ENCODE peak calls at places on chromosomes 3 and 15, in eight cellular contexts. Z, B, G, W, S, V, N and Y are unnamed samples.

GRCh38 chr15:68187559-68187958 is 17.6 kb downstream of the CALML4 start:
- DNase-seq in Z (peak; percentile 85), B (peak; percentile 50), G (peak; percentile 80), W (no peak), S (no peak), V (no peak), N (peak; percentile 79), Y (no peak)

GRCh38 chr15:85329561-85330421 is 50.6 kb upstream of the AKAP13 start:
- DNase-seq in Z (no peak), B (peak; percentile 47), G (peak; percentile 51), W (no peak), S (no peak), V (no peak), N (peak; percentile 64), Y (no peak)

GRCh38 chr3:183328164-183328563 is 75.1 kb downstream of the B3GNT5 start:
- DNase-seq in Z (no peak), B (no peak), G (no peak), W (no peak), S (no peak), V (no peak), N (no peak), Y (no peak)

GRCh38 chr3:182179631-182180030 is 467.9 kb downstream of the SOX2 start:
- DNase-seq in Z (no peak), B (no peak), G (no peak), W (no peak), S (no peak), V (no peak), N (no peak), Y (no peak)

GRCh38 chr3:193333229-193333628 is 45.3 kb downstream of the ATP13A5 start:
- DNase-seq in Z (no peak), B (no peak), G (no peak), W (no peak), S (no peak), V (no peak), N (no peak), Y (no peak)

GRCh38 chr15:49037546-49037940 is 8.7 kb downstream of the SECISBP2L start:
- DNase-seq in Z (no peak), B (no peak), G (no peak), W (no peak), S (no peak), V (no peak), N (no peak), Y (no peak)

GRCh38 chr15:42932833-42933515 is 12.4 kb upstream of the TTBK2 start:
- DNase-seq in Z (no peak), B (no peak), G (no peak), W (no peak), S (no peak), V (no peak), N (no peak), Y (no peak)

GRCh38 chr3:72335458-72336050 is 512.7 kb downstream of the SHQ1 start:
- DNase-seq in Z (no peak), B (no peak), G (no peak), W (no peak), S (no peak), V (no peak), N (no peak), Y (no peak)

GRCh38 chr3:113498221-113499005 is 16.5 kb downstream of the SPICE1 start:
- DNase-seq in Z (no peak), B (no peak), G (no peak), W (no peak), S (no peak), V (no peak), N (no peak), Y (no peak)

GRCh38 chr3:182921665-182922355 is 58.5 kb downstream of the DCUN1D1 start:
- DNase-seq in Z (no peak), B (no peak), G (no peak), W (no peak), S (peak; percentile 11), V (no peak), N (no peak), Y (no peak)

GRCh38 chr15:74193905-74194304 is 8.7 kb downstream of the STRA6 start:
- DNase-seq in Z (no peak), B (no peak), G (no peak), W (no peak), S (no peak), V (no peak), N (no peak), Y (no peak)

GRCh38 chr15:67785431-67785830 is 39.9 kb upstream of the SKOR1 start:
- DNase-seq in Z (no peak), B (no peak), G (no peak), W (no peak), S (no peak), V (no peak), N (no peak), Y (no peak)

GRCh38 chr15:98075441-98075840 is 114.9 kb downstream of the ARRDC4 start:
- DNase-seq in Z (no peak), B (no peak), G (no peak), W (no peak), S (no peak), V (no peak), N (no peak), Y (no peak)

GRCh38 chr3:134079111-134079531 is 49.4 kb upstream of the SLCO2A1 start:
- DNase-seq in Z (no peak), B (no peak), G (no peak), W (no peak), S (no peak), V (no peak), N (no peak), Y (no peak)

GRCh38 chr3:196144383-196145105 is 62.7 kb upstream of the TFRC start:
- DNase-seq in Z (no peak), B (no peak), G (no peak), W (no peak), S (peak; percentile 39), V (no peak), N (no peak), Y (no peak)

GRCh38 chr3:194766845-194767244 is 81.2 kb downstream of the FAM43A start:
- DNase-seq in Z (no peak), B (no peak), G (no peak), W (no peak), S (no peak), V (no peak), N (no peak), Y (no peak)

GRCh38 chr15:95923797-95924196 is 406.7 kb upstream of the NR2F2 start:
- DNase-seq in Z (no peak), B (no peak), G (no peak), W (no peak), S (no peak), V (no peak), N (no peak), Y (no peak)

GRCh38 chr3:121834079-121834730 is 655 bp downstream of the IQCB1 start:
- DNase-seq in Z (no peak), B (no peak), G (peak; percentile 23), W (no peak), S (peak; percentile 9), V (no peak), N (peak; percentile 30), Y (no peak)

GRCh38 chr15:39270976-39271375 is 309.9 kb upstream of the THBS1 start:
- DNase-seq in Z (no peak), B (no peak), G (no peak), W (no peak), S (peak; percentile 97), V (peak; percentile 22), N (no peak), Y (no peak)

GRCh38 chr3:171801738-171802600 is 8.3 kb downstream of the PLD1 start:
- DNase-seq in Z (no peak), B (no peak), G (no peak), W (no peak), S (peak; percentile 88), V (no peak), N (no peak), Y (no peak)

GRCh38 chr3:101972430-101973162 is 123.3 kb downstream of the NFKBIZ start:
- DNase-seq in Z (no peak), B (no peak), G (no peak), W (no peak), S (no peak), V (no peak), N (no peak), Y (no peak)

GRCh38 chr3:42090973-42091731 is at the start of gene TRAK1:
- DNase-seq in Z (peak; percentile 82), B (peak; percentile 44), G (no peak), W (no peak), S (peak; percentile 86), V (no peak), N (no peak), Y (no peak)

GRCh38 chr3:123660900-123661299 is 76.0 kb upstream of the HACD2 start:
- DNase-seq in Z (peak; percentile 98), B (peak; percentile 92), G (peak; percentile 91), W (peak; percentile 56), S (peak; percentile 92), V (no peak), N (peak; percentile 90), Y (peak; percentile 91)

GRCh38 chr15:34984884-34985630 is 3.0 kb downstream of the ZNF770 start:
- DNase-seq in Z (no peak), B (no peak), G (no peak), W (no peak), S (no peak), V (no peak), N (no peak), Y (peak; percentile 58)

GRCh38 chr3:95615592-95616310 is 1198.6 kb upstream of the EPHA6 start:
- DNase-seq in Z (no peak), B (no peak), G (no peak), W (no peak), S (no peak), V (no peak), N (no peak), Y (no peak)

GRCh38 chr15:90959894-90960293 is 5.2 kb downstream of the RCCD1 start:
- DNase-seq in Z (peak; percentile 90), B (peak; percentile 69), G (no peak), W (peak; percentile 70), S (peak; percentile 39), V (no peak), N (no peak), Y (no peak)

GRCh38 chr15:70272565-70273355 is 175.0 kb upstream of the TLE3 start:
- DNase-seq in Z (peak; percentile 40), B (no peak), G (no peak), W (no peak), S (no peak), V (no peak), N (no peak), Y (no peak)